ENCODE peak calls at places on chromosome 5, in four cellular contexts. B, L, R and F are unnamed samples.

GRCh38 chr5:62632181-62632580 is 53.6 kb downstream of the LRRC70 start:
- DNase-seq in B (no peak), L (no peak), R (no peak), F (no peak)

GRCh38 chr5:164090358-164090757 is 584.9 kb downstream of the MAT2B start:
- DNase-seq in B (no peak), L (no peak), R (no peak), F (no peak)

GRCh38 chr5:33726422-33727165 is 165.2 kb downstream of the ADAMTS12 start:
- DNase-seq in B (peak; percentile 46), L (no peak), R (no peak), F (peak; percentile 63)

GRCh38 chr5:29001666-29002065 is 1963.3 kb upstream of the CDH9 start:
- DNase-seq in B (no peak), L (no peak), R (no peak), F (no peak)

GRCh38 chr5:142540774-142541466 is 145.0 kb downstream of the FGF1 start:
- DNase-seq in B (peak; percentile 72), L (no peak), R (peak; percentile 66), F (no peak)

GRCh38 chr5:76393035-76393680 is 9.9 kb upstream of the IQGAP2 start:
- DNase-seq in B (no peak), L (no peak), R (no peak), F (no peak)

GRCh38 chr5:138138949-138139775 is at the start of gene NME5:
- DNase-seq in B (peak; percentile 71), L (peak; percentile 80), R (peak; percentile 67), F (no peak)

GRCh38 chr5:131379723-131380122 is 115.9 kb downstream of the CDC42SE2 start:
- DNase-seq in B (peak; percentile 75), L (no peak), R (no peak), F (peak; percentile 85)

GRCh38 chr5:111043712-111044506 is 27.6 kb upstream of the TSLP start:
- DNase-seq in B (peak; percentile 94), L (no peak), R (no peak), F (peak; percentile 95)

GRCh38 chr5:171667341-171668096 is 118.1 kb upstream of the SMIM23 start:
- DNase-seq in B (peak; percentile 90), L (no peak), R (peak; percentile 60), F (peak; percentile 80)

GRCh38 chr5:32312194-32312681 is 501 bp downstream of the MTMR12 start:
- DNase-seq in B (peak; percentile 72), L (peak; percentile 94), R (peak; percentile 73), F (peak; percentile 70)

GRCh38 chr5:169831331-169831730 is 149.0 kb downstream of the INSYN2B start:
- DNase-seq in B (no peak), L (no peak), R (no peak), F (no peak)

GRCh38 chr5:111973946-111974345 is 217.0 kb upstream of the NREP start:
- DNase-seq in B (peak; percentile 28), L (no peak), R (no peak), F (no peak)

GRCh38 chr5:169190860-169191259 is 110.1 kb downstream of the SLIT3 start:
- DNase-seq in B (no peak), L (no peak), R (no peak), F (no peak)

GRCh38 chr5:80860934-80861613 is 99.1 kb upstream of the RASGRF2 start:
- DNase-seq in B (peak; percentile 29), L (no peak), R (no peak), F (no peak)

GRCh38 chr5:170269579-170269978 is 28.0 kb downstream of the LCP2 start:
- DNase-seq in B (no peak), L (no peak), R (no peak), F (peak; percentile 91)

GRCh38 chr5:132026516-132027008 is 15.1 kb upstream of the ACSL6 start:
- DNase-seq in B (no peak), L (peak; percentile 77), R (no peak), F (no peak)

GRCh38 chr5:139388198-139388821 is 1.4 kb downstream of the MZB1 start:
- DNase-seq in B (no peak), L (peak; percentile 85), R (no peak), F (no peak)

GRCh38 chr5:142821733-142822487 is 51.7 kb downstream of the ARHGAP26 start:
- DNase-seq in B (peak; percentile 88), L (no peak), R (no peak), F (peak; percentile 86)

GRCh38 chr5:57412010-57412409 is 70.6 kb downstream of the ACTBL2 start:
- DNase-seq in B (peak; percentile 64), L (no peak), R (no peak), F (peak; percentile 87)

GRCh38 chr5:154520861-154521453 is 42.9 kb upstream of the HAND1 start:
- DNase-seq in B (no peak), L (no peak), R (no peak), F (peak; percentile 29)

GRCh38 chr5:140953234-140953633 is 13.0 kb upstream of the PCDHAC2 start:
- DNase-seq in B (no peak), L (no peak), R (no peak), F (no peak)

GRCh38 chr5:179596421-179596820 is 27.1 kb downstream of the HNRNPH1 start:
- DNase-seq in B (no peak), L (no peak), R (no peak), F (no peak)

GRCh38 chr5:32760091-32760509 is 49.0 kb downstream of the NPR3 start:
- DNase-seq in B (peak; percentile 86), L (no peak), R (no peak), F (peak; percentile 5)

GRCh38 chr5:41649659-41650058 is 139.3 kb upstream of the PLCXD3 start:
- DNase-seq in B (peak; percentile 87), L (no peak), R (no peak), F (no peak)

GRCh38 chr5:126052120-126052519 is 371.1 kb upstream of the GRAMD2B start:
- DNase-seq in B (no peak), L (no peak), R (no peak), F (no peak)

GRCh38 chr5:123119334-123119986 is 30.4 kb downstream of the PRDM6 start:
- DNase-seq in B (peak; percentile 20), L (no peak), R (no peak), F (peak; percentile 29)

GRCh38 chr5:139847790-139848507 is 52.3 kb downstream of the PSD2 start:
- DNase-seq in B (peak; percentile 8), L (peak; percentile 94), R (peak; percentile 56), F (peak; percentile 86)

GRCh38 chr5:34598177-34598794 is 57.8 kb upstream of the RAI14 start:
- DNase-seq in B (peak; percentile 92), L (no peak), R (no peak), F (peak; percentile 87)

GRCh38 chr5:6043491-6044310 is 334.6 kb downstream of the MED10 start:
- DNase-seq in B (no peak), L (peak; percentile 44), R (no peak), F (no peak)